ENCODE peak calls at places on chromosomes 7 and 10, in six cellular contexts. D is stomach, A is GM23248, M is uterus, R is PC-3, E is brain microvascular endothelial cell. F is an unnamed sample.
A peak's percentile ranks its signal among the peaks of the same experiment; 100 is the strongest.

GRCh38 chr10:13716161-13717071 is 129.7 kb downstream of the PRPF18 start:
- DNase-seq in M (no peak), A (peak; percentile 91), D (no peak), E (peak; percentile 70), R (no peak), F (no peak)

GRCh38 chr10:73648975-73649829 is 6.6 kb downstream of the SYNPO2L start:
- DNase-seq in A (peak; percentile 33), E (peak; percentile 37), R (peak; percentile 72), M (no peak), D (no peak), F (no peak)

GRCh38 chr10:51879238-51879637 is 179.8 kb upstream of the CSTF2T start:
- DNase-seq in D (no peak), R (peak; percentile 99), M (peak; percentile 21), E (peak; percentile 99), A (peak; percentile 100), F (no peak)

GRCh38 chr7:101108330-101108857 is 18.5 kb upstream of the SERPINE1 start:
- DNase-seq in R (no peak), M (peak; percentile 51), A (no peak), E (no peak), D (no peak), F (no peak)

GRCh38 chr10:72953687-72954086 is 919 bp downstream of the PLA2G12B start:
- DNase-seq in R (no peak), E (no peak), A (no peak), M (no peak), D (no peak), F (no peak)

GRCh38 chr10:88227342-88228018 is 355.6 kb downstream of the RNLS start:
- DNase-seq in E (peak; percentile 92), A (no peak), D (peak; percentile 32), R (no peak), M (no peak), F (no peak)

GRCh38 chr10:77410523-77410922 is 227.1 kb downstream of the KCNMA1 start:
- DNase-seq in A (no peak), D (no peak), M (no peak), E (no peak), R (no peak), F (no peak)

GRCh38 chr7:98913612-98914011 is 35.3 kb downstream of the TRRAP start:
- DNase-seq in M (no peak), D (no peak), A (peak; percentile 22), R (peak; percentile 48), E (no peak), F (no peak)

GRCh38 chr7:10237306-10237705 is 736.4 kb upstream of the PHF14 start:
- DNase-seq in M (no peak), E (peak; percentile 89), A (no peak), D (no peak), R (peak; percentile 6), F (no peak)

GRCh38 chr7:117872565-117873055 is 631 bp downstream of the CTTNBP2 start:
- DNase-seq in A (peak; percentile 2), M (peak; percentile 36), E (peak; percentile 2), D (no peak), R (no peak), F (peak; percentile 74)

GRCh38 chr10:43093423-43094090 is 16.7 kb downstream of the RET start:
- DNase-seq in A (peak; percentile 38), R (peak; percentile 45), M (no peak), D (no peak), E (no peak), F (no peak)

GRCh38 chr10:122303271-122304053 is 32.4 kb downstream of the BTBD16 start:
- DNase-seq in R (no peak), E (no peak), A (no peak), D (no peak), M (no peak), F (no peak)

GRCh38 chr7:132783824-132784223 is 207.6 kb upstream of the PLXNA4 start:
- DNase-seq in D (no peak), E (peak; percentile 89), M (no peak), A (peak; percentile 80), R (peak; percentile 94), F (no peak)

GRCh38 chr7:18570890-18571478 is 75.4 kb downstream of the HDAC9 start:
- DNase-seq in E (peak; percentile 31), D (no peak), M (no peak), A (peak; percentile 75), R (peak; percentile 78), F (no peak)

GRCh38 chr10:14304029-14304428 is 26.7 kb downstream of the FRMD4A start:
- DNase-seq in E (no peak), A (no peak), D (no peak), M (no peak), R (no peak), F (no peak)

GRCh38 chr7:38630720-38631673 is at the start of gene AMPH:
- DNase-seq in E (peak; percentile 9), M (peak; percentile 40), D (no peak), A (peak; percentile 80), R (no peak), F (peak; percentile 90)

GRCh38 chr10:99982728-99983127 is 27.0 kb downstream of the DNMBP start:
- DNase-seq in M (no peak), D (no peak), R (no peak), A (no peak), E (no peak), F (no peak)

GRCh38 chr10:104297697-104298660 is 29.0 kb downstream of the GSTO2 start:
- DNase-seq in M (no peak), R (no peak), D (no peak), A (peak; percentile 46), E (peak; percentile 84), F (no peak)

GRCh38 chr7:130734525-130735272 is 692 bp upstream of the KLF14 start:
- DNase-seq in E (no peak), D (no peak), A (no peak), M (no peak), R (no peak), F (no peak)

GRCh38 chr7:25669954-25670841 is 441.9 kb upstream of the NPVF start:
- DNase-seq in R (no peak), E (peak; percentile 41), D (no peak), M (peak; percentile 89), A (no peak), F (no peak)

GRCh38 chr10:19546224-19546623 is 270.0 kb upstream of the PLXDC2 start:
- DNase-seq in A (no peak), M (no peak), R (no peak), E (no peak), D (no peak), F (no peak)

GRCh38 chr7:117986645-117987269 is 113.5 kb upstream of the CTTNBP2 start:
- DNase-seq in D (no peak), R (no peak), A (no peak), E (no peak), M (peak; percentile 82), F (no peak)

GRCh38 chr10:112274831-112275230 is 8.4 kb upstream of the TECTB start:
- DNase-seq in R (no peak), D (no peak), A (no peak), E (no peak), M (no peak), F (no peak)

GRCh38 chr7:34622771-34623250 is 35.2 kb upstream of the NPSR1 start:
- DNase-seq in E (no peak), R (no peak), M (no peak), D (no peak), A (no peak), F (no peak)

GRCh38 chr7:754531-755420 is 27.7 kb upstream of the PRKAR1B start:
- DNase-seq in A (no peak), R (no peak), M (no peak), D (no peak), E (no peak), F (no peak)

GRCh38 chr7:141558544-141559183 is 7.5 kb downstream of the AGK start:
- DNase-seq in E (peak; percentile 12), R (peak; percentile 22), D (no peak), M (no peak), A (peak; percentile 9), F (no peak)

GRCh38 chr7:111806232-111806631 is 243.9 kb upstream of the IMMP2L start:
- DNase-seq in A (no peak), E (no peak), M (no peak), R (no peak), D (no peak), F (no peak)

GRCh38 chr7:121329460-121330052 is 756 bp downstream of the WNT16 start:
- DNase-seq in M (no peak), E (no peak), R (no peak), D (peak; percentile 43), A (peak; percentile 26), F (no peak)

GRCh38 chr10:91144961-91145360 is 75.5 kb upstream of the PCGF5 start:
- DNase-seq in M (no peak), A (peak; percentile 60), R (no peak), D (no peak), E (no peak), F (no peak)

GRCh38 chr10:11154333-11154732 is 136.7 kb downstream of the CELF2 start:
- DNase-seq in R (no peak), E (no peak), A (no peak), D (no peak), M (no peak), F (no peak)

DNA sequence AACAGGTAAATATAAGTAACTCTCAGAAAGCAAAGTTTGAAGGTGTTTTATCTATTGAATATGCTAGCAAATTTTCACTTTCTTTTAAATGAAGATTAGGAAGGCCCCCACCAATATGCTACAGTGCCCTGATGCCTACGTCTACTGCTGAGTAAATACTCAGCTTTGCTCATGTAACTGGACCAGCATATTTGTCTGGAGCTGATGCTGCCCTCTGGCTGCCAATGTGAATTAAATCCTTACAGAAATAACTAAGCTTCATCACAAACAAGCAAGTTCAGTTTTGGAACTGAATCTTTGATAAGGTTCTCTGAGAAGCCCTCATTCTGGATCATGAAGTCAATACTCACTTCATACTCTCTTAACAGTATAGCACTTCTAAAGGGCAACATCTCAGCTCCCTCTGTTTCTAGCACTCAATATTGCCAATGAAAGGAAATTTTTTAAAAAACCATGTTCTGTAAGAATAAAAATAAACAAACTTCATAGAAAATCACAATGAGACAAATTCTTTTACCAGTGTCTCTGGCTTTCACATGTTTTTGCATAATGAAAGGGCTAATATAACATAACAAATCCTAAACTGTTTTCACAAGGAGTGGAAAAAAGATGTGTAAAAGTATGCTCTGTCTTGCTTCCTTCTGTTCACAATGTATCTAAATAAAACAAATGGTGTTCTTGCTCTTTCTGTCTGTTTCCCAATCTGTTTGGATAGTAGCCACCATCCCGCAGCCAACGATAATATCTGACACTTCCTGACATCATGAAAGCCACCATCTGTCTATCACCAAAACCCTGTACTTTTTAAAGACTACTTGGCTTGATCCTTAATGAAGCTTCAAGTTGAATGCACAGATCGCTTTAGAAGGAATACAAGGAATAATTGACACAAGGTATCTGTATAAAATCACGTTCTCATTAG is 246.5 kb downstream of the ETV1 start:
- DNase-seq in E (peak; percentile 66), R (peak; percentile 69), M (no peak), A (peak; percentile 81), D (peak; percentile 30), F (no peak)
- H3K27ac ChIP-seq in E (peak overlapping the region; percentile 43), R (peak overlapping the region; percentile 56), M (no peak overlapping the region), A (peak overlapping the region; percentile 32), D (no peak overlapping the region), F (no peak overlapping the region)

GRCh38 chr7:47669178-47669878 is 87.4 kb upstream of the TNS3 start:
- DNase-seq in R (peak; percentile 92), E (peak; percentile 95), D (peak; percentile 74), M (peak; percentile 80), A (peak; percentile 96), F (peak; percentile 95)
- H3K27ac ChIP-seq in R (peak overlapping the region; percentile 78), E (peak overlapping the region; percentile 77), D (no peak overlapping the region), M (no peak overlapping the region), A (peak overlapping the region; percentile 75), F (no peak overlapping the region)

GRCh38 chr7:77800158-77800557 is 1.6 kb downstream of the PHTF2 start:
- DNase-seq in A (peak; percentile 21), E (peak; percentile 58), R (no peak), D (no peak), M (no peak), F (no peak)
- H3K27ac ChIP-seq in A (peak overlapping the region; percentile 56), E (no peak overlapping the region), R (no peak overlapping the region), D (no peak overlapping the region), M (no peak overlapping the region), F (no peak overlapping the region)

GRCh38 chr10:21517983-21518628 is 7.4 kb downstream of the SKIDA1 start:
- DNase-seq in A (peak; percentile 76), D (no peak), E (no peak), R (peak; percentile 50), M (no peak), F (no peak)
- H3K27ac ChIP-seq in A (peak overlapping the region; percentile 76), D (peak overlapping the region; percentile 73), E (peak overlapping the region; percentile 29), R (no peak overlapping the region), M (peak overlapping the region; percentile 76), F (peak overlapping the region; percentile 62)

F was measured in aorta.